ENCODE peak calls at places on chromosomes 7 and 10, in four cellular contexts. B is adipocyte, K is A549, G is pancreas. A is an unnamed sample.
A peak's percentile ranks its signal among the peaks of the same experiment; 100 is the strongest.

GRCh38 chr10:11317936-11318670 is 293.3 kb downstream of the USP6NL start:
- DNase-seq in B (no peak), K (no peak), G (no peak), A (no peak)

GRCh38 chr7:46532571-46532970 is 611.5 kb upstream of the IGFBP3 start:
- DNase-seq in B (no peak), K (no peak), G (no peak), A (no peak)

GRCh38 chr10:103745264-103746247 is 109.8 kb downstream of the SH3PXD2A start:
- DNase-seq in B (no peak), K (no peak), G (no peak), A (peak; percentile 42)

GRCh38 chr10:690227-691161 is 1.0 kb upstream of the DIP2C start:
- DNase-seq in B (no peak), K (no peak), G (no peak), A (peak; percentile 12)

GRCh38 chr7:114153700-114154099 is 234.9 kb upstream of the PPP1R3A start:
- DNase-seq in B (no peak), K (no peak), G (no peak), A (peak; percentile 18)

GRCh38 chr7:24732646-24733413 is 24.4 kb downstream of the GSDME start:
- DNase-seq in B (peak; percentile 72), K (no peak), G (no peak), A (peak; percentile 30)

GRCh38 chr10:130432271-130432670 is 296.1 kb downstream of the GLRX3 start:
- DNase-seq in B (no peak), K (no peak), G (no peak), A (no peak)

GRCh38 chr10:98349508-98349922 is 65.5 kb downstream of the PYROXD2 start:
- DNase-seq in B (peak; percentile 99), K (no peak), G (no peak), A (no peak)

GRCh38 chr7:158461824-158462223 is 125.8 kb downstream of the PTPRN2 start:
- DNase-seq in B (no peak), K (no peak), G (no peak), A (no peak)

GRCh38 chr7:152424348-152425108 is 11.3 kb downstream of the KMT2C start:
- DNase-seq in B (no peak), K (no peak), G (no peak), A (no peak)

GRCh38 chr7:87564290-87564963 is 36.3 kb downstream of the ABCB1 start:
- DNase-seq in B (peak; percentile 22), K (peak; percentile 9), G (peak; percentile 47), A (no peak)

GRCh38 chr10:1100691-1101368 is 44.6 kb downstream of the WDR37 start:
- DNase-seq in B (no peak), K (no peak), G (no peak), A (no peak)

GRCh38 chr7:17773289-17773626 is 167.0 kb downstream of the SNX13 start:
- DNase-seq in B (peak; percentile 93), K (peak; percentile 2), G (no peak), A (no peak)

GRCh38 chr10:50637003-50637579 is 13.3 kb upstream of the SGMS1 start:
- DNase-seq in B (no peak), K (no peak), G (no peak), A (no peak)

GRCh38 chr10:33365871-33366411 is 31.5 kb upstream of the NRP1 start:
- DNase-seq in B (peak; percentile 75), K (peak; percentile 21), G (no peak), A (no peak)

GRCh38 chr10:104424719-104425118 is 71.1 kb downstream of the CFAP58 start:
- DNase-seq in B (no peak), K (no peak), G (no peak), A (no peak)

GRCh38 chr7:75623390-75624133 is 115.2 kb downstream of the HIP1 start:
- DNase-seq in B (no peak), K (no peak), G (no peak), A (no peak)

GRCh38 chr10:118106426-118106825 is 59.7 kb upstream of the RAB11FIP2 start:
- DNase-seq in B (peak; percentile 36), K (no peak), G (peak; percentile 17), A (peak; percentile 53)

GRCh38 chr7:130865408-130866236 is 131.6 kb upstream of the KLF14 start:
- DNase-seq in B (no peak), K (no peak), G (no peak), A (peak; percentile 49)

GRCh38 chr7:1301054-1301811 is 68.6 kb downstream of the UNCX start:
- DNase-seq in B (no peak), K (no peak), G (no peak), A (no peak)

GRCh38 chr7:8214162-8214897 is 47.6 kb downstream of the ICA1 start:
- DNase-seq in B (peak; percentile 15), K (no peak), G (no peak), A (no peak)

GRCh38 chr10:96417432-96417831 is 58.6 kb upstream of the OPALIN start:
- DNase-seq in B (peak; percentile 9), K (no peak), G (no peak), A (peak; percentile 86)

GRCh38 chr10:12943425-12943824 is 58.1 kb downstream of the CCDC3 start:
- DNase-seq in B (no peak), K (no peak), G (no peak), A (no peak)

GRCh38 chr10:102814456-102814871 is 22.7 kb downstream of the CYP17A1 start:
- DNase-seq in B (no peak), K (no peak), G (no peak), A (no peak)

GRCh38 chr7:30285531-30286284 is 1.3 kb downstream of the ZNRF2 start:
- DNase-seq in B (peak; percentile 54), K (no peak), G (peak; percentile 38), A (peak; percentile 77)

GRCh38 chr7:30450983-30451497 is 27.5 kb downstream of the NOD1 start:
- DNase-seq in B (no peak), K (no peak), G (no peak), A (no peak)

GRCh38 chr7:78578701-78579100 is 780.1 kb downstream of the PHTF2 start:
- DNase-seq in B (no peak), K (no peak), G (no peak), A (no peak)

DNA sequence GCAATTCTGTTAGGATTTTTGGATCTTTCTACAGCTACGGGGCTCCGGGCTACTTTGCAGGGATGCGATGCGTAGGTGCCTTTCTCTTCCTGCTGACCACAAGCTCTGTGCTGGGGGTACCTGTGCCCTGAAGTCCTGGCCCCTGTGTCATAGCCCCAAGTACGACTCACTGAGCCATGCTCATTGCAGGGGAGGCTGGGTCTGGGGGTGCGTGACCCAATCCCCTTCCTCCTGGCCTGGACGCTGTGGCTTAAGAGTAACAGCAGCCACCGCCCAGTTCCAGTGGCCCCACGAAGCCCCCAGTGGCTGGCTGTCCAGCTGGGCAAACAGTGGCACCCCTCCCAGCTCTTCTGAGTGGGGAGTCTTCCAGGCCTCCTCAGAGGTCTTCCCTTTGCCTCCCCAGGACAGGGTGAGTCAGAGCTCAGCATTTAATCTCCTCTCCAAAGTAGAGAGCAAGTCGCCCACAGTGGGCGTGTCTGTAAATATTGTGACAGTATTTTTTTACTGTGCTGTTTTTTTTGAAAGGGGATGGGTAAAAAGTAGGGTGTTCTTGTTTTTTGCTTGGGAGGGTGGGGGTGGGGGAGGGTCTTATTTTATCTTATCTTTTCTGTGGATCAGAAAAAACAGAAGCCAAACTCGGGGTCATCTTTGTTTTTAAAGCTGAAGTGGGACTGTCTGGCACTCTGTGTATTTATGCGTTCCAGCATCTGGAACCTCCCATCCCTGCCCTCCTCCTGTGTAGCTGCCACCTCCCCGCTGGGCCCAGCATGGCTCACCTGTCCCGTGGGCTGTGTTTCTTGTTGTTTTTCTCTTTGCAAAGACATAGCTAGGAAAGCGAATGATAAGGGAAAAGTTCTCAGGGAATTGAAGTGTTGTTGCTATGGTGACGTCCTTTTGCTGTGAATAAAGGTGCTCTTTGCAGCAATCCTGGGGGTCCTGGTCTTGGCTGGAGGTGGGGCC is 8.2 kb downstream of the LFNG start:
- DNase-seq in B (peak; percentile 81), K (peak; percentile 71), G (no peak), A (no peak)
- H3K4me1 ChIP-seq in B (peaks cover 58% of the 10 kb centered on the region), K (peaks cover 84% of the 10 kb centered on the region), G (peaks cover 36% of the 10 kb centered on the region), A (peaks cover 58% of the 10 kb centered on the region)

GRCh38 chr7:98418636-98419315 is 17.9 kb upstream of the BAIAP2L1 start:
- DNase-seq in B (peak; percentile 88), K (peak; percentile 100), G (peak; percentile 93), A (peak; percentile 63)
- H3K4me1 ChIP-seq in B (peaks cover 18% of the 10 kb centered on the region), K (peaks cover 46% of the 10 kb centered on the region), G (peaks cover 25% of the 10 kb centered on the region), A (peaks cover 8% of the 10 kb centered on the region)

GRCh38 chr10:128047337-128047736 is 78.9 kb downstream of the MKI67 start:
- DNase-seq in B (no peak), K (no peak), G (no peak), A (no peak)
- H3K4me1 ChIP-seq in B (peaks cover 22% of the 10 kb centered on the region), K (no peaks in the 10 kb centered on the region), G (no peaks in the 10 kb centered on the region), A (no peaks in the 10 kb centered on the region)

GRCh38 chr7:33130184-33130583 is 820 bp downstream of the BBS9 start:
- DNase-seq in B (peak; percentile 36), K (peak; percentile 12), G (no peak), A (no peak)
- H3K4me1 ChIP-seq in B (peaks cover 9% of the 10 kb centered on the region), K (peaks cover 14% of the 10 kb centered on the region), G (peaks cover 10% of the 10 kb centered on the region), A (peaks cover 3% of the 10 kb centered on the region)

GRCh38 chr7:47542051-47542450 is 39.9 kb downstream of the TNS3 start:
- DNase-seq in B (no peak), K (no peak), G (no peak), A (no peak)

GRCh38 chr7:47538846-47539311 is 43.0 kb downstream of the TNS3 start:
- DNase-seq in B (peak; percentile 22), K (no peak), G (no peak), A (no peak)

GRCh38 chr7:47540053-47540386 is 41.9 kb downstream of the TNS3 start:
- DNase-seq in B (no peak), K (no peak), G (no peak), A (no peak)

GRCh38 chr7:47539398-47540052 is 42.4 kb downstream of the TNS3 start:
- DNase-seq in B (peak; percentile 15), K (peak; percentile 58), G (no peak), A (no peak)

DNA sequence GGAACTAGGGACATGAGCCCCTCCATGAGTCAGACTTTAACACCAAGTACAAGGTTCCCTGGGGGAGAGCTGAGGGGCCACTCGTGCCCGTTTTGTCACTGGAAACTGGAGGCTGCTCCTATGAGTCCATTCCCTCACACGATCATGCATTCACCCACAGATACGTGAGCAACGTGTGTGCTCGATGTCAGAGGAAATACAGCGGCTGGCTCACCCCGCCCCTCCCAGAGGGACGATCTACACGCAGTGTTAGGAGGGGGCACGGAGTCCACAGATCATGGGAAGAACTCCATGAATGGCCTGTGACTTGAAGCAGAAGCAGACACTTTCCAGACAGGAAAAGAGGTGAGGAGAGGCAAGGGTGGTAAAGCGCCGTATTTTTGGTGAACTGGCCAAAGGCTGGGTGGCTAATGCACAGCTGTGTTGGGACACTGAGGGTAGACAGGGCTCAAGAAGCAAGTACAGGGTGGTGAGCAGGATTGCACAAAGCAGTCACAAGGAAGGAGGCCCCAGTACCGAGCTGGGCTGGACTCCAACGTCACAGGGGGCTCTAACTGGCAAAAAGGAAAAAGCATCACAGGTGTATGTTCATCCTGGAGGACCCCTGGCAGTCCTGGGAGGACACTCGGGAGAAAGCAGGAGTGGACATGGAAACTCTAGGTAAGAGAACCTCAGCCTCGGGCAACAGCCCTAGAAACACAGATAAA is 41.4 kb downstream of the TNS3 start:
- DNase-seq in B (no peak), K (no peak), G (no peak), A (no peak)
- H3K4me1 ChIP-seq in B (peaks cover 9% of the 10 kb centered on the region), K (peaks cover 97% of the 10 kb centered on the region), G (peaks cover 12% of the 10 kb centered on the region), A (peaks cover 16% of the 10 kb centered on the region)